ENCODE peak calls at places on chromosomes 5 and 9, in six cellular contexts. P is A549, T is K562, O is SK-N-SH, W is HepG2, K is GM12878. X is an unnamed sample.

GRCh38 chr5:134543820-134544692 is 18.6 kb downstream of the JADE2 start:
- DNase-seq in P (no peak), T (no peak), O (no peak), W (no peak), K (no peak), X (no peak)

GRCh38 chr9:38687389-38687842 is 32.5 kb downstream of the FAM240B start:
- DNase-seq in P (peak; percentile 71), T (peak; percentile 34), O (no peak), W (peak; percentile 14), K (no peak), X (no peak)

GRCh38 chr5:106368021-106368420 is 1302.7 kb downstream of the EFNA5 start:
- DNase-seq in P (no peak), T (no peak), O (no peak), W (no peak), K (no peak), X (no peak)

GRCh38 chr5:141866111-141866510 is 12.1 kb downstream of the PCDH1 start:
- DNase-seq in P (no peak), T (no peak), O (no peak), W (peak; percentile 59), K (no peak), X (no peak)

GRCh38 chr5:1660511-1660910 is 136.8 kb upstream of the LPCAT1 start:
- DNase-seq in P (no peak), T (no peak), O (peak; percentile 7), W (no peak), K (no peak), X (no peak)

GRCh38 chr5:120447706-120448239 is 16.3 kb upstream of the PRR16 start:
- DNase-seq in P (no peak), T (no peak), O (peak; percentile 25), W (no peak), K (no peak), X (peak; percentile 41)

GRCh38 chr5:153571157-153571556 is 80.7 kb downstream of the GRIA1 start:
- DNase-seq in P (no peak), T (no peak), O (no peak), W (no peak), K (no peak), X (no peak)

GRCh38 chr5:178249191-178249989 is 16.8 kb upstream of the PHYKPL start:
- DNase-seq in P (no peak), T (no peak), O (no peak), W (no peak), K (no peak), X (peak; percentile 48)

GRCh38 chr5:146313027-146313426 is 25.6 kb upstream of the POU4F3 start:
- DNase-seq in P (no peak), T (no peak), O (no peak), W (no peak), K (no peak), X (no peak)

GRCh38 chr5:172443441-172444109 is 10.8 kb downstream of the SH3PXD2B start:
- DNase-seq in P (peak; percentile 81), T (peak; percentile 65), O (peak; percentile 67), W (no peak), K (no peak), X (peak; percentile 98)

GRCh38 chr5:10556893-10557746 is 6.8 kb upstream of the ANKRD33B start:
- DNase-seq in P (peak; percentile 69), T (no peak), O (no peak), W (no peak), K (no peak), X (no peak)

GRCh38 chr9:127417130-127418036 is 6.8 kb upstream of the ZNF79 start:
- DNase-seq in P (peak; percentile 29), T (no peak), O (peak; percentile 57), W (no peak), K (no peak), X (peak; percentile 78)

GRCh38 chr9:18605763-18606162 is 131.8 kb downstream of the ADAMTSL1 start:
- DNase-seq in P (no peak), T (no peak), O (no peak), W (no peak), K (no peak), X (peak; percentile 19)

GRCh38 chr5:173315495-173316352 is 12.5 kb downstream of the STC2 start:
- DNase-seq in P (no peak), T (peak; percentile 31), O (peak; percentile 83), W (no peak), K (no peak), X (peak; percentile 91)

GRCh38 chr9:16417101-16417500 is 453.4 kb downstream of the BNC2 start:
- DNase-seq in P (peak; percentile 66), T (no peak), O (no peak), W (no peak), K (peak; percentile 45), X (peak; percentile 96)

GRCh38 chr5:148820778-148821395 is 5.5 kb upstream of the ADRB2 start:
- DNase-seq in P (peak; percentile 46), T (peak; percentile 33), O (no peak), W (peak; percentile 13), K (no peak), X (peak; percentile 50)

GRCh38 chr5:90055831-90056328 is 353.7 kb downstream of the CETN3 start:
- DNase-seq in P (peak; percentile 5), T (no peak), O (no peak), W (no peak), K (no peak), X (peak; percentile 21)

GRCh38 chr9:133680250-133680975 is 44.2 kb downstream of the DBH start:
- DNase-seq in P (no peak), T (no peak), O (no peak), W (no peak), K (no peak), X (no peak)

GRCh38 chr5:177500685-177501522 is 3.5 kb upstream of the PDLIM7 start:
- DNase-seq in P (peak; percentile 83), T (peak; percentile 91), O (peak; percentile 92), W (peak; percentile 62), K (no peak), X (peak; percentile 85)

GRCh38 chr9:131429121-131430012 is 35.5 kb downstream of the PRRC2B start:
- DNase-seq in P (no peak), T (no peak), O (no peak), W (no peak), K (no peak), X (peak; percentile 19)
- TF ChIP-seq SMC3 in P (no peak), T (no peak), O (no peak), W (no peak), K (no peak), X (no peak)

DNA sequence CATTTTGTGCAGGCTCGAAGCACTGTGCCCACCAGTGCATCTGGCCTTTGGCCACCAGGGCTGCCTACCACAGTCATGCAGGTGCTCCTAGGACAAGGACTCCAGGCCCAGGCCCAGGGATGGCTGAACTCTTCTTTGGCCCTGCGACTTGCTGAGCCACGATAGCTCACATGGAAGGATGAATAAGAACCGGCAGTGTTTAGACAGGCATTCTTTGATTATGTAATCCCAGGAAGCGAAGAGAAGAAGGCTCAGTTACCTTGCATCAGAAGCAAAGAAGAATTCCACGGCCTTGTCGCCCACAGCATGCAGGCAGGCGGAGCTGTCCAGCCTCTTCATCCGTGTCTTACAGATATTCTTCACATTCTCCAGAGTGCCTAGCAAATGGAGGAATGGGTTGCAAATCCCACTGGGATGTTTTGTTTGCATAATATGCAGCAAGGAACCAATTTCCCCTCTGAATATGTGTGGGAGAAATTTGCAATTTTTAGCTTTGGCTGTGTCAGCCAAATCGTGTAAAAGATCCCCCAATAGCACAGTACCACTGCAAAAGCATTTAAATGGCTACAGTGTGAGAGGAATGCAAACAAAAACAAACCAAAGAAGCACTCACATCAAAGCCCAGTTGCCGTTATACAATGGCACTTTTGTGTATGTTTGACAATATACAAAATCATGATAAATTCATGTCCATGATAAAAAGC is 29.1 kb downstream of the GFPT2 start:
- DNase-seq in P (peak; percentile 20), T (no peak), O (no peak), W (no peak), K (no peak), X (peak; percentile 88)
- TF ChIP-seq SMC3 in P (no peak), T (no peak), O (no peak), W (no peak), K (no peak), X (peak; percentile 3)

GRCh38 chr9:27293046-27293445 is 3.9 kb downstream of the EQTN start:
- DNase-seq in P (no peak), T (no peak), O (no peak), W (no peak), K (no peak), X (no peak)

GRCh38 chr9:27292646-27293045 is 4.3 kb downstream of the EQTN start:
- DNase-seq in P (no peak), T (no peak), O (peak; percentile 37), W (no peak), K (no peak), X (peak; percentile 7)

GRCh38 chr9:27297050-27297449 is at the start of gene EQTN:
- DNase-seq in P (no peak), T (no peak), O (no peak), W (no peak), K (no peak), X (no peak)

DNA sequence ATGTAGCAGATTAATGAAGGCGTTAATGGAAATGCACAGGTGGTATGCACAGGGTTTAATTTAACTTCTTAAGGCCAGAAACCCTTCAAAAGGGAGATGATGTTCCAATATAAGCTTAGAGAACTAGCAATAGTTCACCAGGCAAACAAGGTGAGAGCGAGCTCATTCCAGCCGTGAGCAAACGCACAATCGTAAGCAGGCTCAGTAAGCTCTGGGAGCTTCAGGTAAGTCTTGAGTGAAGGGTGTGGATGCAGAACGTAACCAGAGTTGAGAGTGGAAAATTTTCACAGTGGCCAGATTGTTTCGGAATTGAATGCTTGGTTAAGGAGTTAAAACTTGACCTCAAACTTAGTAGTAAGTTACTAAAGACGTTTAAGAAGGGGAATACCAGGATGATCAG is 5.7 kb downstream of the EQTN start:
- DNase-seq in P (no peak), T (no peak), O (no peak), W (no peak), K (no peak), X (no peak)
- TF ChIP-seq SMC3 in P (no peak), T (no peak), O (no peak), W (no peak), K (no peak), X (no peak)

GRCh38 chr9:112569186-112569585 is 82.6 kb downstream of the KIAA1958 start:
- DNase-seq in P (no peak), T (no peak), O (no peak), W (no peak), K (no peak), X (peak; percentile 86)
- TF ChIP-seq SMC3 in P (no peak), T (no peak), O (no peak), W (no peak), K (no peak), X (no peak)

GRCh38 chr5:95647331-95647659 is 718 bp downstream of the RFESD start:
- DNase-seq in P (no peak), T (no peak), O (no peak), W (no peak), K (no peak), X (no peak)

GRCh38 chr5:95641803-95642220 is 4.8 kb upstream of the RFESD start:
- DNase-seq in P (no peak), T (peak; percentile 29), O (no peak), W (peak; percentile 77), K (no peak), X (peak; percentile 54)

GRCh38 chr5:95643152-95643551 is 3.4 kb upstream of the RFESD start:
- DNase-seq in P (no peak), T (no peak), O (no peak), W (no peak), K (no peak), X (no peak)

GRCh38 chr5:95646569-95647330 is at the start of gene RFESD:
- DNase-seq in P (peak; percentile 99), T (peak; percentile 99), O (peak; percentile 94), W (peak; percentile 96), K (peak; percentile 83), X (peak; percentile 93)

GRCh38 chr5:95644351-95645042 is 2.1 kb upstream of the RFESD start:
- DNase-seq in P (peak; percentile 68), T (peak; percentile 81), O (peak; percentile 44), W (peak; percentile 45), K (peak; percentile 56), X (peak; percentile 65)
- TF ChIP-seq SMC3 in P (peak; percentile 76), T (peak; percentile 53), O (peak; percentile 76), W (peak; percentile 51), K (peak; percentile 58), X (peak; percentile 66)